ENCODE peak calls at places on chromosomes 4 and X, in nine cellular contexts. B is suprapubic skin, D is mammary epithelial cell, U is lower leg skin, F is BJ, E is coronary artery, K is fibroblast of lung, L is body of pancreas, T is A673. Y is an unnamed sample.

GRCh38 chrX:50812995-50813842 is 775 bp downstream of the SHROOM4 start:
- DNase-seq in F (no peak), B (peak), T (peak), E (no peak), K (peak), D (peak), U (peak), L (peak), Y (peak)

GRCh38 chr4:37765741-37766140 is 60.7 kb upstream of the PGM2 start:
- DNase-seq in T (no peak), K (peak), F (no peak), E (no peak), B (no peak), U (no peak), L (no peak), D (no peak), Y (no peak)

GRCh38 chrX:80550722-80551121 is 130.5 kb downstream of the TENT5D start:
- DNase-seq in F (no peak), L (no peak), T (peak), K (no peak), B (no peak), E (no peak), D (no peak), U (no peak), Y (no peak)

GRCh38 chr4:105807496-105807895 is 87.8 kb upstream of the NPNT start:
- DNase-seq in B (no peak), E (no peak), U (no peak), L (no peak), K (peak), D (no peak), T (peak), F (no peak), Y (peak)

GRCh38 chr4:11426003-11426402 is 2.7 kb downstream of the HS3ST1 start:
- DNase-seq in B (no peak), F (no peak), T (no peak), U (no peak), L (no peak), E (no peak), D (no peak), K (no peak), Y (no peak)

GRCh38 chrX:136588060-136588459 is 56.0 kb downstream of the VGLL1 start:
- DNase-seq in D (no peak), F (no peak), U (no peak), B (no peak), K (no peak), E (no peak), T (no peak), L (no peak), Y (no peak)

GRCh38 chrX:136783159-136783558 is 2.4 kb upstream of the ARHGEF6 start:
- DNase-seq in E (no peak), F (no peak), K (no peak), T (no peak), L (no peak), D (no peak), U (no peak), B (no peak), Y (no peak)

GRCh38 chr4:31896349-31896748 is 1176.2 kb downstream of the PCDH7 start:
- DNase-seq in F (no peak), E (no peak), D (no peak), K (no peak), L (no peak), B (no peak), U (no peak), T (no peak), Y (no peak)

GRCh38 chr4:1673671-1674070 is 10.4 kb downstream of the FAM53A start:
- DNase-seq in L (no peak), F (no peak), D (no peak), U (no peak), T (no peak), B (no peak), K (no peak), E (no peak), Y (no peak)

GRCh38 chrX:22666441-22666840 is 333.3 kb upstream of the DDX53 start:
- DNase-seq in E (no peak), U (no peak), D (peak), K (peak), L (no peak), B (no peak), T (peak), F (no peak), Y (peak)

GRCh38 chr4:143085644-143086043 is 99.1 kb upstream of the USP38 start:
- DNase-seq in E (no peak), L (no peak), D (no peak), K (no peak), T (no peak), F (no peak), U (no peak), B (no peak), Y (no peak)

GRCh38 chrX:81957900-81958545 is 756.1 kb downstream of the SH3BGRL start:
- DNase-seq in E (no peak), L (no peak), T (peak), U (no peak), K (peak), D (peak), B (no peak), F (no peak), Y (no peak)

GRCh38 chr4:104815593-104816156 is 321.0 kb upstream of the CXXC4 start:
- DNase-seq in U (no peak), E (no peak), D (peak), T (no peak), L (peak), B (no peak), K (peak), F (no peak), Y (no peak)

GRCh38 chrX:16999275-16999674 is 52.8 kb downstream of the REPS2 start:
- DNase-seq in T (no peak), U (no peak), D (no peak), E (no peak), F (no peak), L (no peak), K (no peak), B (no peak), Y (no peak)

GRCh38 chrX:37302569-37302968 is 46.6 kb upstream of the PRRG1 start:
- DNase-seq in T (peak), L (no peak), D (peak), E (no peak), B (no peak), K (peak), F (no peak), U (no peak), Y (peak)

GRCh38 chrX:154420402-154420756 is 8.1 kb upstream of the ATP6AP1 start:
- DNase-seq in U (no peak), D (no peak), K (no peak), F (no peak), B (no peak), E (no peak), T (no peak), L (no peak), Y (no peak)

DNA sequence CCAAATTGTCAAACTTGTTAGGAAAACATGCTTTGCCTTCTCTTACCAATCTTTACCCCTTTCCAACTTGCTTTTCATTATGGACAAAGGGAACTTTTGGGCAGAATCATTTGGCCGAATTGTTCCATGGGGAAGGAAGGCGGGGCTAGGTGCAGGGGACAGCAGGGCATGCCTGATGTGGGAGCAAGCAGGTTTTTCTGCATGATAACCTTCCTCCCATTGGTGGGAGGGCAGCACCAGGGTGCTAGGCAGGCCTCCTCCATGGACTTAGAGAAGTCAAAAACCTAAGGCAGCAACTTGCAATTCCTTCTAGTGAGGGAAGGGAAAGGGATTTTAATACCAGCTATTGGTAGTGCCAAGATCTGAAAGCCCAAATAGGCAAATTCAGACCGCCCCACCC is 260.5 kb downstream of the MAPK10 start:
- DNase-seq in E (no peak), F (no peak), U (no peak), D (no peak), K (no peak), T (no peak), L (no peak), B (no peak), Y (no peak)
- H3K4me3 ChIP-seq in E (no peak), F (no peak), U (no peak), D (no peak), K (no peak), T (no peak), L (no peak), B (no peak), Y (no peak)

DNA sequence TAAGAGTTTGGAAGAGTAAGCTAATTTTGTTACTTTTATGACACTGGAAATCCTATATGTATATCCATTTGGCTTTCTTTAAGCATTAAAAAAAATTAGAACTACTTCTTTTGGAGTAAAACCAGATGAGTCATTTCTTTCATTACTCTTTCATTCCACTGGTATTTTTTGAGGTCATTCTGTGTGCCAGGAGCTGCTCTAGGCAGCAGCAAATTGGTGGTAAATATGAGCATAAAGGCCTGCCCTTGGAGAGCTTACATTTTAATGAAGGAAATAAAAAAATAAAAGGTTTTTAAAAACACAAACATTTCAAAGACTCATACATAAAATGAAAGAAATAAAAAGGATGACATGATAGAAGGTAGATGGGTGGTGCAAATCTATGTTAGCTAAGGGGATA is 37.4 kb downstream of the MID1 start:
- DNase-seq in D (no peak), T (no peak), F (no peak), E (no peak), L (no peak), K (peak), B (no peak), U (no peak), Y (peak)
- TF ChIP-seq CTCF in D (no peak), T (no peak), F (no peak), E (no peak), L (no peak), K (no peak), B (no peak), U (no peak), Y (no peak)

DNA sequence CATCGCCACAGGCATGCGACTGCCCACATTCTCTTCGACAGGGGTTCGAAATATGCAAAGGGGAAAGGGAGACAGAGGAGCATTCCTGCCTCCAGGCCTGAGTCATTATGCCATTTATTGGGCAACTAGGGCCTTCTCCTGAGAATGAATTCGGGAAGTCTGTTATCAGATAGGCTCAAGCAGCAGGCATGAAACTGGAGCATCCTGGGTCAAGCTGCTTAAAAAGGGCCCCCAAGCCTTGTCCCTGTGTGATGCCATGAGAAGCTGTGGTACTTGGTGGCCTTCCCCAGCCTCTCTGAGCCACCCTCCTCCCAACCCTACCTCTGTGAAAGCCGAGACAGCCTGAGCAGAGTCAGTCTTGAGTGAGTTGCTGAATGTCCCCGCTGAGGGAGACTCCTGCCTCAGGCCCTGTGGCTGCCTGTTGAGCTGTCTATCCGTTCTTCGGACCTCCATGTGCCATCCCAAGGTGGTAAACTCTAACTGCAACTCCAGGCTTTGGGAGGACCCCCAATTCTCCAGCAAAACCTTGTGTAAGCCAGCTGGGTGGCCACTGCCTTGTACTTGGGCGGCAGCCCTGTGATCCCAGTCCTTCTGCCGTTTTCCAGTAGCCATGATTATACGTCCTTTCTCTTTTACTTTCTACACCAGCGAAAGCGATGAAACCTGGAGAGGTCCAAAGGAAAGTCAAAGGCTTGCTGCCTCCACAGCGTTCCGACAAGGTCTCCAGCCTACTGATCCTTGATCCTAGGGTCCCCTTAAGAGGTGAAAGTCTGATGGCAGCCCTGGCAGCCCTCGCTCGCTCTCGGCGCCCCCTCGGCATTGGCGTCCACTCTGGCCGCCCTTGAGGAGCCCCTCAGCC is 37.7 kb downstream of the NBDY start:
- DNase-seq in U (no peak), E (peak), F (no peak), D (no peak), K (peak), L (no peak), T (peak), B (no peak), Y (peak)
- H3K4me3 ChIP-seq in U (no peak), E (peak), F (no peak), D (peak), K (no peak), L (no peak), T (peak), B (no peak), Y (no peak)

DNA sequence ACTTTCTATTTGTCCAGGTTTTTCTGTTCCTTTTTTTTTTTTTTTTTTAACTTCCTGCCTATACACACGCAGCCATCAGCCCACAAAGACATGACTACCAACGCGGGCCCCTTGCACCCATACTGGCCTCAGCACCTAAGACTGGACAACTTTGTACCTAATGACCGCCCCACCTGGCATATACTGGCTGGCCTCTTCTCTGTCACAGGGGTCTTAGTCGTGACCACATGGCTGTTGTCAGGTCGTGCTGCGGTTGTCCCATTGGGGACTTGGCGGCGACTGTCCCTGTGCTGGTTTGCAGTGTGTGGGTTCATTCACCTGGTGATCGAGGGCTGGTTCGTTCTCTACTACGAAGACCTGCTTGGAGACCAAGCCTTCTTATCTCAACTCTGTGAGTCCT is 2.1 kb downstream of the EBP start:
- DNase-seq in T (no peak), L (no peak), E (no peak), D (no peak), U (no peak), K (no peak), B (no peak), F (no peak), Y (no peak)
- TF ChIP-seq CTCF in T (no peak), L (no peak), E (no peak), D (no peak), U (no peak), K (no peak), B (no peak), F (no peak), Y (no peak)

DNA sequence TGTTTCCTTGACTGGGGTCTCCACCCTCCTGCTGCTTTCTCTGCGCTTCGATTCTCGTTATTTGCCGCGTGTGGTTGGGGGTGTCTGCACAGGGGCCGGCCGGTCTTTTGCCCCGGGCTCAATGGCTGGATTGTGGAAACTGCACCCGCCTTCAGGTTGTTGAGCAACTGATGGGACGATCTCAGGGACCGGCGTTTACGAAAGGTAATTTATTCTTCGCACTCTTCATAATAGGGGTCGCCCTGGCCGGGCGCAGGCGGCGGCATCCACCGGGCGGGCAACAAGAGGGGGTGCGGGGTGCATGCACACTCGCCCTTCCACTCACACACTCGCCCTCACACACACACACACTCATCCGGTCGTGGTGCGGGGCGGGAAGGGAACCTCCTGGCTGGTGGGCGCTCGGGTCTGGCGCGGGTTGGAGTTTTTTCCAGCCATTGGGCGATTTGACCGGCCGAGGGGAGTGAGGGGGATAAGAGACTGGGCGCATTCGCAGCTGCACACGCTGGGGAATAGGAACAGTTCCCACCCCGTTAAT is 1.5 kb downstream of the ADGRL3 start:
- DNase-seq in K (peak), F (no peak), U (no peak), L (no peak), D (peak), B (peak), E (no peak), T (no peak), Y (peak)
- H3K4me3 ChIP-seq in K (peak), F (no peak), U (peak), L (no peak), D (peak), B (peak), E (peak), T (peak), Y (peak)

DNA sequence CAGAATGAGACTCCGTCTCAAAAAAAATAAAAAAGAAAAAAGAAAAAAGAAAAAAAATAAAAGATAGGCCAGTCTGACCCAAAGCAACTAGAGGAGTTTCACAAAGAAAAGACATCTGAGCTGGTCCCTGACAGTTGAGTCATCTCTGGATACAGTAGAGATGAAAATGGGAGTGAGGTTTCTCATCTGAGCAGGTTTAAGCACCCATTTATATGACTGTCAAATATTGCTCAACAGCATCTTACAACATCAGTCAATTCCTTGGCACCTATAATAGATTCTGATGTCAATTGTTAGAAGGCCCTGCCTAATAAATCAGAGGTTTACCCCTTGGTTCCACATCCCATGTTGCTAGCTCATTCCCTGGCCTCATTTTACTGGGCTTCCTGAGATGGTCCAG is 490.5 kb downstream of the MAGEE1 start:
- DNase-seq in L (no peak), K (no peak), U (peak), B (no peak), E (no peak), D (no peak), F (no peak), T (no peak), Y (no peak)
- TF ChIP-seq CTCF in L (no peak), K (no peak), U (no peak), B (no peak), E (no peak), D (no peak), F (no peak), T (no peak), Y (no peak)

DNA sequence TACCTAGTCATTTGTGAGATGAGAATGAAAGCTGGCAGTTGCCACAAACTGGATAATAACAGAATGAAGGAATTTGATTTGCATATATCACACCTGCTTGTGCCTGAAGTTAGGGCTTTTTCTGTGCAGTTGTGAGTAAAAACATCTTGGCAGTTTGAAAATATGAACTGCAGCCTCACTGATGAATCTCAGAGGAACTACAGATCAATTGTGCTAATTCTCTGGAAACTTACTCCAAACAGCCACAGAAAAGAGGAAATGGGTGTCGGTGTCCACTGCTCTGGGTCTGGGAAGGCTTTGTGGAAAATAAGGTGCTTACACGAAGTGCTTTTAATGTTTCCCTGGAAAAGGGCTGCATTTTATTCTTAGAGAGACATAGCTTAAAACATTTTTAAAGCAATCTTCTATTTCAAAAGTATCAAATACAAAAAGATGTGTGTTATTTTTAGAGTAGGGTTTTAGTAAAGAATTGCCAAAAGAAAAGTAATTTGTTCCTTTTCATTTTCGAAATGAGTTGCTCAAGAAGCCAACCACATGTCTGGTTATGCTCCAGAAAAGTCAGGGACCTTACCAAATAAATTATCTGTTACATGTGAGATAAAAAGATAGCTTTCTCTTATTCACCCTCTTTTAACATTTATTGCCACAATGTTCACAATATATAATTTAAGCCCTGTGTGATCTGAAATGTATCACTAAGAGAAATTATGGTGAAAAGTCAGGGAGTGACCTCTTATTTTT is 240.1 kb downstream of the FRAS1 start:
- DNase-seq in E (no peak), D (no peak), T (no peak), L (no peak), U (no peak), B (no peak), F (peak), K (peak), Y (peak)
- H3K4me3 ChIP-seq in E (peak), D (no peak), T (no peak), L (no peak), U (no peak), B (no peak), F (no peak), K (no peak), Y (no peak)

GRCh38 chrX:45749375-45749774 is 548.7 kb upstream of the DIPK2B start:
- DNase-seq in B (no peak), D (no peak), F (no peak), U (no peak), L (no peak), T (peak), E (no peak), K (no peak), Y (peak)
- TF ChIP-seq CTCF in B (no peak), D (peak), F (peak), U (no peak), L (peak), T (peak), E (peak), K (peak), Y (peak)

GRCh38 chrX:151974336-151975227 is at the start of gene GABRE:
- DNase-seq in F (no peak), E (peak), B (peak), L (peak), D (no peak), K (peak), T (no peak), U (peak), Y (no peak)
- H3K4me3 ChIP-seq in F (peak), E (peak), B (peak), L (peak), D (peak), K (peak), T (no peak), U (peak), Y (peak)

Y was measured in fibroblast of pulmonary artery.